ENCODE peak calls at places on chromosomes 3 and 15, in ten cellular contexts. G is fibroblast of lung; F is cardiac fibroblast; L is stimulated activated CD8-positive, alpha-beta memory T cell treated with anti-CD3 and anti-CD28 coated beads, Interleukin-4, amount 100 ng/mL, for 48 hours; O is GM13976; Q is stimulated activated CD4-positive, alpha-beta T cell treated with anti-CD3 and anti-CD28 coated beads, Interleukin-1b, Interleukin-23, amount 100 ng/mL, for 24 hours; B is NCI-H2107; W is brain microvascular endothelial cell; I is DMS79; E is activated CD4-positive, alpha-beta T cell treated with anti-CD3 and anti-CD28 coated beads, Interleukin-2, amount 10 ng/mL, durations not matched to agents 7 days and 5 days. J is an unnamed sample.

GRCh38 chr3:152835311-152836102 is 576 bp downstream of the P2RY1 start:
- DNase-seq in B (no peak), L (peak; percentile 50), I (no peak), W (peak; percentile 24), G (peak; percentile 68), E (peak; percentile 15), O (peak; percentile 78), Q (no peak), F (peak; percentile 73), J (no peak)

GRCh38 chr15:82870727-82871576 is 61.5 kb downstream of the WHAMM start:
- DNase-seq in F (peak; percentile 25), W (no peak), I (no peak), O (no peak), L (no peak), G (no peak), E (no peak), B (no peak), Q (no peak), J (no peak)

GRCh38 chr3:15325228-15325627 is 7.2 kb downstream of the SH3BP5 start:
- DNase-seq in L (no peak), Q (no peak), I (no peak), G (peak; percentile 93), E (no peak), B (no peak), F (peak; percentile 79), W (peak; percentile 43), O (no peak), J (no peak)

GRCh38 chr3:182255095-182255600 is 538.2 kb upstream of the ATP11B start:
- DNase-seq in Q (no peak), E (no peak), B (no peak), O (no peak), I (no peak), G (no peak), W (no peak), F (no peak), L (no peak), J (no peak)

GRCh38 chr15:65940618-65940909 is 71.3 kb downstream of the RAB11A start:
- DNase-seq in Q (no peak), O (no peak), F (no peak), E (no peak), L (no peak), G (peak; percentile 62), W (peak; percentile 12), I (no peak), B (no peak), J (no peak)

GRCh38 chr3:21826416-21826815 is 75.4 kb upstream of the ZNF385D start:
- DNase-seq in W (peak; percentile 13), Q (no peak), E (no peak), L (no peak), I (no peak), O (no peak), B (no peak), G (peak; percentile 64), F (peak; percentile 7), J (no peak)

GRCh38 chr15:70608156-70608555 is 155.2 kb downstream of the UACA start:
- DNase-seq in W (no peak), F (peak; percentile 88), O (no peak), G (peak; percentile 82), E (no peak), L (no peak), B (no peak), Q (no peak), I (no peak), J (no peak)

GRCh38 chr15:22902046-22902445 is 63.6 kb downstream of the NIPA2 start:
- DNase-seq in B (no peak), G (no peak), F (no peak), I (no peak), O (no peak), W (no peak), L (no peak), Q (no peak), E (no peak), J (no peak)

GRCh38 chr15:66774001-66774814 is 72.2 kb downstream of the SMAD6 start:
- DNase-seq in G (peak; percentile 68), Q (no peak), L (peak; percentile 58), W (peak; percentile 59), B (no peak), F (peak; percentile 77), O (peak; percentile 83), I (no peak), E (peak; percentile 52), J (no peak)

GRCh38 chr3:176796371-176796770 is 400.9 kb downstream of the TBL1XR1 start:
- DNase-seq in E (no peak), W (no peak), I (no peak), G (peak; percentile 79), Q (no peak), L (no peak), O (no peak), F (peak; percentile 0), B (no peak), J (no peak)

GRCh38 chr3:160641675-160642330 is 35.2 kb upstream of the ARL14 start:
- DNase-seq in I (no peak), G (peak; percentile 91), F (peak; percentile 71), W (peak; percentile 56), E (no peak), B (no peak), L (no peak), O (no peak), Q (no peak), J (no peak)

GRCh38 chr15:22786868-22787698 is 639 bp downstream of the NIPA1 start:
- DNase-seq in E (peak; percentile 19), L (peak; percentile 44), F (no peak), W (no peak), B (no peak), I (no peak), O (peak; percentile 55), G (peak; percentile 30), Q (no peak), J (peak; percentile 20)

GRCh38 chr3:194321666-194322640 is 29.2 kb downstream of the CPN2 start:
- DNase-seq in B (no peak), I (no peak), E (no peak), Q (no peak), F (no peak), L (no peak), O (no peak), W (no peak), G (no peak), J (no peak)

GRCh38 chr3:13475871-13476590 is 4.1 kb upstream of the HDAC11 start:
- DNase-seq in L (no peak), O (no peak), F (no peak), Q (no peak), B (no peak), I (no peak), E (no peak), W (no peak), G (no peak), J (no peak)

GRCh38 chr3:1262246-1262645 is 169.4 kb downstream of the CNTN6 start:
- DNase-seq in Q (no peak), I (no peak), F (no peak), E (no peak), B (no peak), G (no peak), L (no peak), W (no peak), O (no peak), J (no peak)

GRCh38 chr3:73030073-73030597 is 31.3 kb upstream of the EBLN2 start:
- DNase-seq in F (no peak), O (no peak), Q (no peak), G (no peak), E (no peak), B (no peak), W (no peak), I (no peak), L (no peak), J (no peak)